ENCODE peak calls at places on chromosomes 7 and 10, in seven cellular contexts. W, Z, S, U, E, K and C are unnamed samples.

GRCh38 chr10:48509974-48510692 is 94.7 kb downstream of the ARHGAP22 start:
- DNase-seq in S (no peak), E (no peak), W (no peak), K (peak; percentile 42), U (no peak), Z (no peak), C (no peak)

GRCh38 chr7:2932761-2933251 is 88.7 kb upstream of the GNA12 start:
- DNase-seq in Z (no peak), E (no peak), U (no peak), S (no peak), K (no peak), W (no peak), C (no peak)

GRCh38 chr10:58651040-58651439 is 138.4 kb downstream of the BICC1 start:
- DNase-seq in E (no peak), W (no peak), K (no peak), S (no peak), Z (no peak), U (peak; percentile 34), C (peak; percentile 50)

GRCh38 chr10:46074547-46074946 is 28.5 kb upstream of the MSMB start:
- DNase-seq in E (no peak), Z (no peak), W (no peak), K (no peak), U (no peak), S (no peak), C (no peak)

GRCh38 chr7:24769014-24769830 is 12.0 kb upstream of the GSDME start:
- DNase-seq in K (no peak), S (no peak), W (no peak), Z (no peak), U (no peak), E (no peak), C (peak; percentile 26)

GRCh38 chr10:59907918-59908807 is 1.8 kb upstream of the CCDC6 start:
- DNase-seq in K (peak; percentile 82), S (peak; percentile 89), U (peak; percentile 85), E (peak; percentile 72), W (peak; percentile 53), Z (no peak), C (peak; percentile 64)

GRCh38 chr10:47031953-47032465 is 120.8 kb downstream of the PTPN20 start:
- DNase-seq in U (peak; percentile 41), W (no peak), K (no peak), S (no peak), E (no peak), Z (no peak), C (no peak)

GRCh38 chr10:33521062-33521461 is 186.6 kb upstream of the NRP1 start:
- DNase-seq in S (no peak), E (no peak), W (no peak), U (no peak), K (peak; percentile 18), Z (no peak), C (no peak)

GRCh38 chr10:3803884-3804741 is 19.1 kb upstream of the KLF6 start:
- DNase-seq in W (peak; percentile 74), Z (no peak), E (no peak), U (peak; percentile 13), S (no peak), K (peak; percentile 56), C (no peak)

GRCh38 chr7:101957733-101958525 is 140.5 kb downstream of the CUX1 start:
- DNase-seq in S (no peak), E (no peak), W (no peak), Z (no peak), K (no peak), U (no peak), C (no peak)

GRCh38 chr7:151013728-151014497 is 10.4 kb downstream of the ATG9B start:
- DNase-seq in K (no peak), W (peak; percentile 88), Z (peak; percentile 44), S (peak; percentile 65), U (peak; percentile 22), E (no peak), C (no peak)

GRCh38 chr7:158261362-158262235 is 326.0 kb downstream of the PTPRN2 start:
- DNase-seq in Z (no peak), W (no peak), E (no peak), S (no peak), K (no peak), U (no peak), C (no peak)

GRCh38 chr7:4681218-4681851 is 760 bp upstream of the FOXK1 start:
- DNase-seq in U (no peak), E (no peak), S (no peak), Z (no peak), W (peak; percentile 28), K (peak; percentile 23), C (no peak)

GRCh38 chr10:86068532-86069337 is 297.9 kb downstream of the GRID1 start:
- DNase-seq in U (no peak), S (no peak), Z (no peak), W (no peak), E (no peak), K (no peak), C (no peak)

GRCh38 chr10:104035107-104035816 is 50.4 kb downstream of the COL17A1 start:
- DNase-seq in E (no peak), Z (no peak), U (no peak), W (no peak), K (no peak), S (no peak), C (no peak)

GRCh38 chr7:84975586-84976185 is 211.2 kb downstream of the SEMA3D start:
- DNase-seq in Z (no peak), S (no peak), K (no peak), W (no peak), E (no peak), U (peak; percentile 34), C (no peak)

GRCh38 chr10:77637474-77637985 is at the start of gene KCNMA1:
- DNase-seq in S (no peak), Z (peak; percentile 19), W (no peak), E (no peak), K (no peak), U (no peak), C (peak; percentile 32)

GRCh38 chr10:13630231-13630630 is 43.5 kb downstream of the PRPF18 start:
- DNase-seq in W (no peak), E (no peak), K (no peak), U (no peak), Z (no peak), S (no peak), C (no peak)

GRCh38 chr10:77317221-77317620 is 320.4 kb downstream of the KCNMA1 start:
- DNase-seq in K (no peak), E (no peak), Z (no peak), W (no peak), U (no peak), S (no peak), C (peak; percentile 51)

GRCh38 chr7:3300221-3300650 is 816 bp upstream of the SDK1 start:
- DNase-seq in S (no peak), E (no peak), Z (no peak), U (peak; percentile 15), K (no peak), W (peak; percentile 5), C (no peak)

GRCh38 chr10:77500754-77501151 is 136.9 kb downstream of the KCNMA1 start:
- DNase-seq in E (no peak), Z (no peak), K (no peak), S (no peak), U (peak; percentile 26), W (peak; percentile 16), C (no peak)